ENCODE peak calls at places on chromosome 10, in ten cellular contexts. D, U, J, M, H, Q, C, Y, Z and P are unnamed samples.

GRCh38 chr10:74419491-74420466 is 268.8 kb downstream of the ADK start:
- DNase-seq in D (no peak), U (peak), J (peak), M (peak), H (peak), Q (peak), C (no peak), Y (no peak), Z (peak), P (peak)

GRCh38 chr10:126004752-126005151 is 108.4 kb downstream of the FANK1 start:
- DNase-seq in D (no peak), U (no peak), J (no peak), M (no peak), H (no peak), Q (no peak), C (no peak), Y (no peak), Z (no peak), P (no peak)

GRCh38 chr10:113272511-113272910 is 280.3 kb upstream of the HABP2 start:
- DNase-seq in D (no peak), U (no peak), J (no peak), M (no peak), H (no peak), Q (no peak), C (no peak), Y (no peak), Z (no peak), P (no peak)

GRCh38 chr10:10519674-10520073 is 498.0 kb upstream of the CELF2 start:
- DNase-seq in D (no peak), U (no peak), J (no peak), M (no peak), H (no peak), Q (no peak), C (no peak), Y (no peak), Z (no peak), P (no peak)

GRCh38 chr10:88990528-88991160 is at the start of gene FAS:
- DNase-seq in D (peak), U (peak), J (peak), M (peak), H (peak), Q (peak), C (no peak), Y (peak), Z (peak), P (peak)

GRCh38 chr10:100827819-100828743 is 82.7 kb downstream of the PAX2 start:
- DNase-seq in D (peak), U (no peak), J (peak), M (peak), H (no peak), Q (no peak), C (no peak), Y (no peak), Z (no peak), P (peak)

GRCh38 chr10:122112625-122113160 is 123.7 kb downstream of the TACC2 start:
- DNase-seq in D (peak), U (peak), J (peak), M (no peak), H (peak), Q (peak), C (peak), Y (peak), Z (peak), P (peak)

GRCh38 chr10:28681928-28682750 is 4.8 kb downstream of the BAMBI start:
- DNase-seq in D (peak), U (no peak), J (no peak), M (no peak), H (no peak), Q (no peak), C (no peak), Y (no peak), Z (no peak), P (no peak)

GRCh38 chr10:117543999-117544728 is 1.6 kb downstream of the EMX2 start:
- DNase-seq in D (no peak), U (no peak), J (no peak), M (no peak), H (no peak), Q (no peak), C (no peak), Y (no peak), Z (no peak), P (no peak)

GRCh38 chr10:85558533-85558932 is 808.1 kb downstream of the GRID1 start:
- DNase-seq in D (no peak), U (no peak), J (no peak), M (no peak), H (peak), Q (no peak), C (no peak), Y (no peak), Z (no peak), P (no peak)

GRCh38 chr10:44173558-44173894 is 211.4 kb downstream of the CXCL12 start:
- DNase-seq in D (no peak), U (no peak), J (no peak), M (no peak), H (peak), Q (peak), C (no peak), Y (peak), Z (no peak), P (no peak)

GRCh38 chr10:51343391-51343790 is 269.1 kb downstream of the PRKG1 start:
- DNase-seq in D (no peak), U (no peak), J (no peak), M (no peak), H (no peak), Q (no peak), C (no peak), Y (no peak), Z (no peak), P (no peak)

GRCh38 chr10:100359529-100360150 is 12.6 kb downstream of the SCD start:
- DNase-seq in D (peak), U (no peak), J (no peak), M (no peak), H (no peak), Q (no peak), C (no peak), Y (peak), Z (no peak), P (no peak)

GRCh38 chr10:18418579-18419210 is 232.7 kb downstream of the NSUN6 start:
- DNase-seq in D (no peak), U (no peak), J (no peak), M (no peak), H (peak), Q (peak), C (no peak), Y (peak), Z (no peak), P (no peak)

GRCh38 chr10:44851413-44851812 is 59.7 kb upstream of the TMEM72 start:
- DNase-seq in D (no peak), U (no peak), J (no peak), M (no peak), H (no peak), Q (no peak), C (no peak), Y (no peak), Z (no peak), P (no peak)

GRCh38 chr10:78433722-78434535 is 400.3 kb downstream of the RPS24 start:
- DNase-seq in D (no peak), U (no peak), J (no peak), M (no peak), H (no peak), Q (no peak), C (no peak), Y (no peak), Z (no peak), P (peak)

GRCh38 chr10:25015927-25016348 is at the start of gene ENKUR:
- DNase-seq in D (peak), U (peak), J (peak), M (peak), H (peak), Q (peak), C (no peak), Y (peak), Z (peak), P (peak)

GRCh38 chr10:35386594-35387174 is 50.4 kb downstream of the CCNY start:
- DNase-seq in D (peak), U (peak), J (peak), M (no peak), H (no peak), Q (peak), C (no peak), Y (no peak), Z (peak), P (no peak)

GRCh38 chr10:98610301-98610700 is 163.6 kb upstream of the HPS1 start:
- DNase-seq in D (no peak), U (peak), J (no peak), M (no peak), H (peak), Q (no peak), C (no peak), Y (no peak), Z (no peak), P (no peak)

GRCh38 chr10:43395571-43396060 is 13.4 kb downstream of the HNRNPF start:
- DNase-seq in D (no peak), U (peak), J (no peak), M (peak), H (no peak), Q (peak), C (no peak), Y (no peak), Z (peak), P (peak)

GRCh38 chr10:78520737-78521430 is 487.2 kb downstream of the RPS24 start:
- DNase-seq in D (peak), U (peak), J (no peak), M (no peak), H (peak), Q (peak), C (peak), Y (peak), Z (peak), P (no peak)

GRCh38 chr10:85642082-85642420 is 724.5 kb downstream of the GRID1 start:
- DNase-seq in D (no peak), U (peak), J (no peak), M (no peak), H (peak), Q (no peak), C (no peak), Y (peak), Z (peak), P (no peak)

GRCh38 chr10:23293145-23293724 is 51.4 kb downstream of the C10orf67 start:
- DNase-seq in D (peak), U (peak), J (peak), M (peak), H (peak), Q (peak), C (no peak), Y (peak), Z (peak), P (peak)

GRCh38 chr10:133307776-133308430 is 769 bp downstream of the TUBGCP2 start:
- DNase-seq in D (peak), U (peak), J (peak), M (peak), H (peak), Q (peak), C (no peak), Y (peak), Z (peak), P (peak)

GRCh38 chr10:70035531-70035930 is 17.1 kb upstream of the MACROH2A2 start:
- DNase-seq in D (no peak), U (no peak), J (peak), M (no peak), H (no peak), Q (no peak), C (no peak), Y (no peak), Z (no peak), P (no peak)

GRCh38 chr10:7787150-7787856 is 490 bp downstream of the KIN start:
- DNase-seq in D (no peak), U (peak), J (peak), M (no peak), H (peak), Q (peak), C (no peak), Y (no peak), Z (peak), P (no peak)

GRCh38 chr10:29714096-29714874 is 79.5 kb upstream of the SVIL start:
- DNase-seq in D (no peak), U (peak), J (no peak), M (no peak), H (peak), Q (peak), C (no peak), Y (peak), Z (peak), P (no peak)

GRCh38 chr10:4981722-4982471 is 18.7 kb downstream of the AKR1C1 start:
- DNase-seq in D (peak), U (peak), J (peak), M (peak), H (peak), Q (peak), C (no peak), Y (peak), Z (peak), P (no peak)
- TF ChIP-seq CTCF in D (peak), U (peak), J (no peak), M (peak), H (peak), Q (peak), C (peak), Y (no peak), Z (peak), P (peak)

GRCh38 chr10:63465293-63466167 is at the start of gene JMJD1C:
- DNase-seq in D (peak), U (peak), J (peak), M (peak), H (peak), Q (peak), C (no peak), Y (peak), Z (peak), P (peak)

GRCh38 chr10:63470928-63471327 is 5.2 kb upstream of the JMJD1C start:
- DNase-seq in D (no peak), U (no peak), J (no peak), M (no peak), H (no peak), Q (no peak), C (no peak), Y (no peak), Z (no peak), P (no peak)

GRCh38 chr10:63467833-63468232 is 2.1 kb upstream of the JMJD1C start:
- DNase-seq in D (no peak), U (peak), J (no peak), M (no peak), H (peak), Q (peak), C (no peak), Y (no peak), Z (no peak), P (no peak)

GRCh38 chr10:63466168-63466935 is 575 bp upstream of the JMJD1C start:
- DNase-seq in D (peak), U (peak), J (peak), M (peak), H (peak), Q (peak), C (peak), Y (peak), Z (peak), P (no peak)

DNA sequence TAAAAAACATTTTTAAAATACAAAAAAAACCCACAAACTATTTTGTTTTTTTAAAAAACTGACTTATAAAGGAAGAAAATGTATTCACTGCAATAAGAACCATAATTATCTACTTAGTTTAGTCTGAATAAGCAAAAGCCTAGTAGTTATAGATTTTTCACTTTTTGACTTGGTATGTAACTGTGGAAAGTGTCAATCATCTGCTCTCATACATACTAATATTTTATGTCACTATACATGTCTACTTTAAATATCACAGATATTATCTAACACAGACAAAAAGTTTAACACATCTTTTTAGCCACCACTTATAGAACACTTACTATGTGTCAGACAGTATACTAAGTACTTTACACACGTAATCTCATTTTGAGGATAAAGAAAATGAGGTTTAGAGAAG is 3.2 kb upstream of the JMJD1C start:
- DNase-seq in D (no peak), U (no peak), J (no peak), M (no peak), H (no peak), Q (no peak), C (no peak), Y (no peak), Z (no peak), P (no peak)
- TF ChIP-seq CTCF in D (no peak), U (no peak), J (no peak), M (no peak), H (no peak), Q (no peak), C (no peak), Y (no peak), Z (no peak), P (no peak)

DNA sequence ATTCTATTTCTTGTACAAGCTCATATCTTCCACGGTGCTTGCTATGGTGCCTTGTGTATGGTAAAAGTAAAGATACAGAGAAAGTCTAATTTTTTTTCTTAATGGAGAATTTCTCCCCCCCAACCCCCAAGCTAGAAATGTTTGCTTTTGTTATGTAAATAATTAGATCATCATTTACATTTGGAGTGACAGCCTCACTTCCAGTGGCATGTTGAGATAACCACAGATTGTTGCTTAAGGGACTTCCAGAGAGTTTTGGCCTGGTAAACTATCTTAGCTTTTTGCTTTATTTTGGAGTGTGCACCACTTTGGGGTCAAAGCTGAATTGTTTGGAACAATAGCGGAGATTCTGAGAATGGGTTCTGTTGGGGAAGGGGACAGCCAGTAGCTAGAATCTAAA is 129.7 kb downstream of the ZNF365 start:
- DNase-seq in D (no peak), U (no peak), J (no peak), M (no peak), H (no peak), Q (no peak), C (no peak), Y (no peak), Z (no peak), P (no peak)
- TF ChIP-seq CTCF in D (no peak), U (no peak), J (no peak), M (no peak), H (no peak), Q (no peak), C (no peak), Y (no peak), Z (no peak), P (no peak)

GRCh38 chr10:17195083-17195482 is 6.4 kb downstream of the TRDMT1 start:
- DNase-seq in D (no peak), U (no peak), J (no peak), M (no peak), H (no peak), Q (no peak), C (no peak), Y (no peak), Z (no peak), P (no peak)
- TF ChIP-seq CTCF in D (no peak), U (no peak), J (no peak), M (no peak), H (no peak), Q (no peak), C (no peak), Y (no peak), Z (no peak), P (no peak)

GRCh38 chr10:92573091-92573797 is 649 bp downstream of the IDE start:
- DNase-seq in D (peak), U (peak), J (peak), M (peak), H (peak), Q (peak), C (no peak), Y (peak), Z (peak), P (peak)
- TF ChIP-seq CTCF in D (peak), U (peak), J (no peak), M (peak), H (peak), Q (peak), C (no peak), Y (no peak), Z (peak), P (no peak)

GRCh38 chr10:30751678-30752331 is 122.3 kb upstream of the LYZL2 start:
- DNase-seq in D (peak), U (peak), J (peak), M (peak), H (peak), Q (peak), C (no peak), Y (peak), Z (peak), P (peak)
- TF ChIP-seq CTCF in D (peak), U (peak), J (no peak), M (peak), H (peak), Q (peak), C (peak), Y (peak), Z (peak), P (peak)

GRCh38 chr10:119418401-119418800 is 124.1 kb downstream of the RGS10 start:
- DNase-seq in D (no peak), U (no peak), J (no peak), M (no peak), H (no peak), Q (no peak), C (no peak), Y (no peak), Z (no peak), P (no peak)
- TF ChIP-seq CTCF in D (no peak), U (no peak), J (no peak), M (no peak), H (no peak), Q (no peak), C (no peak), Y (no peak), Z (peak), P (no peak)

GRCh38 chr10:101893510-101894120 is 50.0 kb upstream of the KCNIP2 start:
- DNase-seq in D (no peak), U (no peak), J (no peak), M (no peak), H (no peak), Q (no peak), C (no peak), Y (no peak), Z (no peak), P (no peak)

GRCh38 chr10:101895781-101896180 is 52.2 kb upstream of the KCNIP2 start:
- DNase-seq in D (no peak), U (no peak), J (no peak), M (no peak), H (no peak), Q (no peak), C (no peak), Y (no peak), Z (no peak), P (no peak)

GRCh38 chr10:101894266-101894665 is 50.7 kb upstream of the KCNIP2 start:
- DNase-seq in D (peak), U (no peak), J (no peak), M (no peak), H (no peak), Q (no peak), C (no peak), Y (no peak), Z (no peak), P (no peak)

GRCh38 chr10:101894742-101895141 is 51.1 kb upstream of the KCNIP2 start:
- DNase-seq in D (no peak), U (no peak), J (no peak), M (no peak), H (no peak), Q (peak), C (no peak), Y (no peak), Z (no peak), P (no peak)

GRCh38 chr10:101892782-101893391 is 49.3 kb upstream of the KCNIP2 start:
- DNase-seq in D (no peak), U (no peak), J (no peak), M (no peak), H (peak), Q (peak), C (no peak), Y (peak), Z (no peak), P (no peak)
- TF ChIP-seq CTCF in D (no peak), U (no peak), J (no peak), M (no peak), H (no peak), Q (no peak), C (no peak), Y (no peak), Z (no peak), P (no peak)